ENCODE peak calls at places on chromosomes 2 and 18, in five cellular contexts. W is K562, R is transverse colon, E is stomach, X is sigmoid colon. C is an unnamed sample.

GRCh38 chr2:26682155-26682554 is 10.4 kb upstream of the KCNK3 start:
- DNase-seq in E (no peak), X (peak; percentile 52), W (no peak), R (no peak), C (no peak)

GRCh38 chr2:30649278-30649677 is 158.0 kb downstream of the CAPN13 start:
- DNase-seq in X (no peak), W (no peak), E (no peak), R (no peak), C (no peak)

GRCh38 chr2:21392660-21393059 is 268.9 kb downstream of the TDRD15 start:
- DNase-seq in X (no peak), E (no peak), W (no peak), R (no peak), C (no peak)

GRCh38 chr2:82023710-82024109 is 1719.2 kb upstream of the LRRTM1 start:
- DNase-seq in R (no peak), W (no peak), X (no peak), E (no peak), C (peak; percentile 51)

GRCh38 chr18:75344161-75344560 is 83.3 kb downstream of the SMIM21 start:
- DNase-seq in E (no peak), X (no peak), W (no peak), R (no peak), C (peak; percentile 53)

GRCh38 chr2:106062627-106063026 is 131.5 kb downstream of the UXS1 start:
- DNase-seq in X (no peak), R (no peak), W (no peak), E (no peak), C (no peak)

GRCh38 chr2:239570971-239571520 is 170.2 kb upstream of the HDAC4 start:
- DNase-seq in E (no peak), R (no peak), W (no peak), X (no peak), C (no peak)

GRCh38 chr2:239035361-239035814 is 187.5 kb downstream of the TWIST2 start:
- DNase-seq in E (peak; percentile 56), X (peak; percentile 76), W (peak; percentile 87), R (peak; percentile 53), C (peak; percentile 73)

GRCh38 chr18:62524443-62525200 is 1.8 kb downstream of the ZCCHC2 start:
- DNase-seq in R (peak; percentile 71), W (peak; percentile 44), E (peak; percentile 73), X (peak; percentile 79), C (peak; percentile 75)

GRCh38 chr2:186554450-186554849 is 35.4 kb upstream of the ITGAV start:
- DNase-seq in R (no peak), W (no peak), X (no peak), E (no peak), C (no peak)

GRCh38 chr2:100757621-100758394 is 62.1 kb upstream of the NPAS2 start:
- DNase-seq in X (peak; percentile 82), W (no peak), E (no peak), R (no peak), C (no peak)

GRCh38 chr2:240782221-240782885 is 37.7 kb downstream of the KIF1A start:
- DNase-seq in R (no peak), E (no peak), X (peak; percentile 50), W (peak; percentile 19), C (no peak)

GRCh38 chr2:212667751-212668316 is 129.2 kb upstream of the ERBB4 start:
- DNase-seq in R (no peak), E (no peak), X (no peak), W (no peak), C (no peak)

GRCh38 chr2:100218552-100218951 is 76.2 kb upstream of the AFF3 start:
- DNase-seq in R (no peak), E (no peak), W (no peak), X (no peak), C (no peak)

GRCh38 chr2:140687825-140688224 is 1443.0 kb downstream of the LRP1B start:
- DNase-seq in R (no peak), X (no peak), W (no peak), E (no peak), C (no peak)

GRCh38 chr2:39516347-39517101 is 79.4 kb upstream of the MAP4K3 start:
- DNase-seq in E (peak; percentile 47), W (no peak), X (peak; percentile 92), R (peak; percentile 29), C (peak; percentile 82)

GRCh38 chr18:46502444-46502843 is 154.6 kb downstream of the LOXHD1 start:
- DNase-seq in R (no peak), W (peak; percentile 13), X (peak; percentile 24), E (no peak), C (peak; percentile 69)

GRCh38 chr2:137023205-137023604 is 257.9 kb downstream of the THSD7B start:
- DNase-seq in R (no peak), W (no peak), X (no peak), E (no peak), C (peak; percentile 43)

GRCh38 chr2:96540136-96540535 is 3.6 kb downstream of the ARID5A start:
- DNase-seq in W (no peak), R (no peak), E (no peak), X (no peak), C (no peak)

GRCh38 chr18:77223221-77223639 is 26.4 kb upstream of the GALR1 start:
- DNase-seq in X (no peak), W (no peak), R (no peak), E (no peak), C (peak; percentile 10)

GRCh38 chr18:9951022-9951859 is 37.4 kb downstream of the VAPA start:
- DNase-seq in R (peak; percentile 26), X (no peak), W (peak; percentile 56), E (no peak), C (peak; percentile 83)

GRCh38 chr2:65353046-65353445 is 79.4 kb downstream of the SPRED2 start:
- DNase-seq in X (no peak), W (peak; percentile 23), E (no peak), R (no peak), C (peak; percentile 76)

GRCh38 chr2:162509288-162509968 is 165.5 kb downstream of the GCA start:
- DNase-seq in E (no peak), X (no peak), W (no peak), R (no peak), C (no peak)

GRCh38 chr2:206968139-206969086 is 29.1 kb downstream of the CPO start:
- DNase-seq in E (no peak), R (no peak), X (no peak), W (no peak), C (no peak)

GRCh38 chr2:215729985-215730620 is 283.2 kb downstream of the MREG start:
- DNase-seq in R (no peak), X (no peak), E (no peak), W (no peak), C (no peak)

GRCh38 chr2:34105015-34105767 is 506.1 kb upstream of the FAM98A start:
- DNase-seq in W (no peak), E (no peak), R (no peak), X (no peak), C (no peak)

GRCh38 chr2:11870064-11870463 is 123.6 kb downstream of the LPIN1 start:
- DNase-seq in W (no peak), X (no peak), E (no peak), R (no peak), C (peak; percentile 29)

GRCh38 chr2:25409468-25409867 is 67.7 kb upstream of the DNMT3A start:
- DNase-seq in X (no peak), W (no peak), R (no peak), E (no peak), C (no peak)
- TF ChIP-seq POLR2AphosphoS5 in X (no peak), W (no peak), R (no peak), E (no peak), C (no peak)

GRCh38 chr2:10449481-10449831 is 1.3 kb upstream of the ODC1 start:
- DNase-seq in E (no peak), R (no peak), X (no peak), W (no peak), C (no peak)

GRCh38 chr2:10446631-10447030 is 1.5 kb downstream of the ODC1 start:
- DNase-seq in E (no peak), W (no peak), R (no peak), X (no peak), C (no peak)

GRCh38 chr2:10448646-10449480 is 736 bp upstream of the ODC1 start:
- DNase-seq in E (peak; percentile 94), R (peak; percentile 95), X (peak; percentile 76), W (peak; percentile 40), C (peak; percentile 91)

GRCh38 chr2:10447300-10448207 is 573 bp downstream of the ODC1 start:
- DNase-seq in E (peak; percentile 67), W (peak; percentile 43), X (no peak), R (peak; percentile 69), C (peak; percentile 64)

DNA sequence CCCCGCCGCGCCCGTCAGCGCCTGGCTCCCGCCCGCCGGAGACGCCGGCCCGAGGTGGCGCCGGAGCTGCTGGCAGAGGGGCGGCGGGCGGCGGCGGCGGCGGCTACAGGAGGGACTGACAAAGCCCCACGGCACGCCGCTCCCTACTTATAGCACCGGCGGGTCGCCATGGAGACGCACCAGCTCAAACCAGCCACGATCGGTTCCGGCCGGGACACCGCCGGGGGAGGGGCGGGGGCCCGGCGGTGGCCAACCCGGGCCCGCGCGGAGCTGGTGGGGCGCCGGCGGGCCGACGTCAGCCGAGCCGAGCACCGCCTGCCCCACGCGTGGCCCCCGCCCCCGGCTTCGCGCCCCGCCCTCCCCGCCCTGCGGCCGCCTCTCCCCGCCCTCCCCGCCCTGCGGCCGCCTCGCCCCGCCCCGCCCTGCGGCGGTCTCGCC is at the start of gene ODC1:
- DNase-seq in R (peak; percentile 96), W (peak; percentile 98), E (peak; percentile 97), X (peak; percentile 97), C (peak; percentile 79)
- TF ChIP-seq POLR2AphosphoS5 in R (peak; percentile 4), W (peak; percentile 80), E (peak; percentile 65), X (no peak), C (no peak)

DNA sequence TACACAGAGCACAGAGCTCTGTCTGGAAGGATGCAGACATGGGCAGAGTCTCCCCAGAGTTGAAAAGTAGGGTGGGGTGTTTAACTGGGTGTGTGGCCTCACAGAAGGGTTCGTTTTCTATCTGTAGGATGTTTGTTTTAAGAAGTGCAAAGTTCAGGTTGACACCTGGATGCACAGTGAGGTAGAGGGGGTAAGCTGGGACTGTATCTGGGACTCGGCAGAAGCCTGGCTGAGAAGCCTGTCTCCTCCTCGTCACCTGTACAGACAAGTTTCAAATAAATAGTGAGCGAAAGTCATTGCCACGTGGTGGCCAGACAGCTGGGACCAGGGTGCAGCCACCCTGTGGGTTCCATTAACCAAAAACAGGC is 145.9 kb downstream of the KLHL29 start:
- DNase-seq in E (no peak), X (no peak), W (no peak), R (no peak), C (no peak)
- TF ChIP-seq POLR2AphosphoS5 in E (no peak), X (no peak), W (no peak), R (no peak), C (no peak)

DNA sequence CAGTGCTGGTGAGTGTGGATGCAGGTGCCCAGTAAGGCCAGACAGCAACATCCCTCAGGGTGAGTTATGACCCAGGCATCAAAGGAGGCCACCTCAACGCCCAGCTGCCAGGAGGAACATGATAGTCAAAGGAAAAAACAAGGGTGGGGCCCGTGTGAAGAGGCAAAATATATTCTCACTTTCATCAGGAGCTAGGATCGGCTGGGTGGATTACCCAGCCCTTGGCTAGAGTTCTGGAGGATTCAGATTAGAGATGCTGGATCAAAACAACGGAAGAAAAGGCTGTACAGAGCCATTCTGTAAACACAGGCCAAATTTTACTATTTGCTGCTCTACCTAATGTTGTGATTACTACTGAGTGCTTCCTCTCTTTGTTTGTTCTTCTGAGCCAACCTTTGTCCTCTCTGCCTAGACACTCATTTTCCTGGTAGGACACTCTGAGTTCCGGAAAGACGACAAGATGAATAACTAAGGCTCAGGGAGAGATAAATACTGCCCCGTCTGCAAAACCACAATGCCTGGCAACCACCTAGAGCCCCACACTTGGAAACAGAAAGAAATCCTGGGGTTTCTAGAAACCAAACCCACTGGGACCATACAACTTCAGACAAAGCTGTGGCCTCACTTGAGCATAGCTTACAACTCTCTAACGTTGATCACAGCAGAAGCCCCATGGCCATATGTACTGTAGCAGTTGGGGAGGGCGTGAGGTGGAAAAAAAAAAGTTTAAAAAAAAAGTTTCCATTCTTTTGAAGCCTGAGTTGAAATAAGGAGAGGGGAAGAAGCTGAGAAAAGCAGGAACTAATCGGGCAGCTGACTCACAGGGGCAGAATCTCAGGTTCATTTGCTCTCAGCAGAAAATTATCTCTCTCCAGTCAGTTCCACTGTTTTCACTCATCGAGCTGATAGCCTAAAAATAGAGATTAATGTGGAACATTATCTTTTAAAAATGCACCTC is 17.8 kb upstream of the PMAIP1 start:
- DNase-seq in X (no peak), R (peak; percentile 52), W (peak; percentile 29), E (no peak), C (no peak)
- TF ChIP-seq POLR2AphosphoS5 in X (no peak), R (no peak), W (no peak), E (no peak), C (no peak)

C was measured in GM23338.